ENCODE peak calls at places on chromosomes 11 and 22, in seven cellular contexts. T is GM23248, K is HCT116, F is osteoblast, S is H9, H is hepatocyte, M is neural progenitor cell. C is an unnamed sample.
A peak's percentile ranks its signal among the peaks of the same experiment; 100 is the strongest.

GRCh38 chr11:44285756-44286155 is 24.2 kb downstream of the ALX4 start:
- DNase-seq in F (peak; percentile 75), S (no peak), H (no peak), K (no peak), M (no peak), T (no peak), C (no peak)

GRCh38 chr22:36284171-36284571 is 31.2 kb downstream of the APOL1 start:
- DNase-seq in H (no peak), M (no peak), T (no peak), S (no peak), F (peak; percentile 36), K (no peak), C (peak; percentile 16)

GRCh38 chr11:60970369-60970774 is 1.1 kb upstream of the CD6 start:
- DNase-seq in H (peak; percentile 63), T (peak; percentile 69), K (peak; percentile 16), M (peak; percentile 68), S (peak; percentile 69), F (peak; percentile 93), C (peak; percentile 73)

GRCh38 chr11:9273430-9274336 is 8.5 kb upstream of the DENND5A start:
- DNase-seq in S (peak; percentile 6), T (peak; percentile 61), M (no peak), F (peak; percentile 58), K (no peak), H (no peak), C (no peak)

GRCh38 chr11:63767415-63768231 is 952 bp downstream of the ZFTA start:
- DNase-seq in H (peak; percentile 78), T (peak; percentile 74), K (peak; percentile 38), S (peak; percentile 90), F (peak; percentile 99), M (peak; percentile 96), C (peak; percentile 85)

GRCh38 chr11:46300270-46300669 is 22.8 kb downstream of the CREB3L1 start:
- DNase-seq in K (no peak), M (no peak), S (no peak), T (no peak), F (no peak), H (no peak), C (no peak)

GRCh38 chr11:105824494-105825013 is 197.5 kb downstream of the MSANTD4 start:
- DNase-seq in H (no peak), K (no peak), M (no peak), S (no peak), F (no peak), T (no peak), C (peak; percentile 2)

GRCh38 chr11:65491163-65491465 is 7.7 kb upstream of the MALAT1 start:
- DNase-seq in S (no peak), M (no peak), T (peak; percentile 34), F (no peak), H (no peak), K (no peak), C (no peak)

GRCh38 chr22:33529424-33530113 is 390.7 kb downstream of the LARGE1 start:
- DNase-seq in K (no peak), T (peak; percentile 85), M (no peak), S (no peak), H (no peak), F (no peak), C (no peak)

GRCh38 chr11:8721740-8722139 is 39.1 kb downstream of the RPL27A start:
- DNase-seq in K (no peak), S (no peak), H (no peak), T (peak; percentile 20), M (peak; percentile 21), F (peak; percentile 42), C (no peak)

GRCh38 chr11:119347242-119347641 is 737 bp upstream of the MFRP start:
- DNase-seq in S (no peak), K (no peak), H (no peak), T (peak; percentile 70), F (peak; percentile 91), M (no peak), C (no peak)

GRCh38 chr22:24758164-24758799 is 16.2 kb downstream of the PIWIL3 start:
- DNase-seq in M (peak; percentile 78), F (peak; percentile 85), H (peak; percentile 82), S (no peak), T (peak; percentile 66), K (peak; percentile 39), C (peak; percentile 57)

GRCh38 chr22:46072030-46072881 is 78.1 kb upstream of the PPARA start:
- DNase-seq in M (peak; percentile 48), S (peak; percentile 63), K (no peak), T (peak; percentile 92), F (peak; percentile 83), H (peak; percentile 78), C (no peak)

GRCh38 chr22:24894220-24894975 is 52.1 kb downstream of the LHFPL7 start:
- DNase-seq in K (peak; percentile 89), F (peak; percentile 95), T (peak; percentile 96), M (no peak), S (no peak), H (peak; percentile 89), C (peak; percentile 81)

GRCh38 chr11:120184946-120185677 is 25.7 kb upstream of the OAF start:
- DNase-seq in F (peak; percentile 88), K (no peak), S (no peak), T (peak; percentile 80), H (peak; percentile 85), M (no peak), C (peak; percentile 68)

GRCh38 chr22:27990879-27991278 is 71.8 kb upstream of the PITPNB start:
- DNase-seq in M (peak; percentile 84), S (peak; percentile 89), K (peak; percentile 32), H (peak; percentile 51), T (peak; percentile 68), F (peak; percentile 97), C (peak; percentile 72)

GRCh38 chr11:94705419-94705818 is 62.7 kb upstream of the AMOTL1 start:
- DNase-seq in T (no peak), K (no peak), S (no peak), H (no peak), F (no peak), M (no peak), C (no peak)

GRCh38 chr11:105723269-105723668 is 113.4 kb downstream of the GRIA4 start:
- DNase-seq in M (no peak), T (no peak), F (no peak), S (no peak), K (no peak), H (no peak), C (no peak)

GRCh38 chr11:123577081-123577598 is 77.3 kb downstream of the SCN3B start:
- DNase-seq in K (peak; percentile 15), H (peak; percentile 79), M (peak; percentile 77), S (peak; percentile 80), T (peak; percentile 81), F (peak; percentile 97), C (peak; percentile 91)

GRCh38 chr11:61820174-61820573 is 3.4 kb upstream of the FADS1 start:
- DNase-seq in T (peak; percentile 79), F (peak; percentile 96), M (no peak), S (no peak), H (no peak), K (no peak), C (no peak)

GRCh38 chr11:28616566-28616965 is 508.4 kb downstream of the METTL15 start:
- DNase-seq in K (no peak), S (no peak), H (no peak), M (no peak), F (no peak), T (no peak), C (no peak)

GRCh38 chr11:61718613-61719302 is 33.7 kb upstream of the MYRF start:
- DNase-seq in T (peak; percentile 80), S (peak; percentile 86), H (peak; percentile 65), M (peak; percentile 85), F (peak; percentile 99), K (no peak), C (peak; percentile 96)

GRCh38 chr11:66311470-66311964 is 5.3 kb downstream of the CD248 start:
- DNase-seq in F (no peak), H (no peak), S (no peak), K (no peak), M (no peak), T (no peak), C (no peak)

GRCh38 chr22:48894064-48894671 is 933.5 kb downstream of the BRD1 start:
- DNase-seq in K (no peak), S (peak; percentile 53), H (no peak), T (no peak), M (no peak), F (peak; percentile 76), C (no peak)

GRCh38 chr11:120205596-120206161 is 5.2 kb upstream of the OAF start:
- DNase-seq in T (peak; percentile 91), H (no peak), S (no peak), F (peak; percentile 95), K (no peak), M (no peak), C (no peak)

GRCh38 chr11:86171627-86172026 is 72.9 kb upstream of the EED start:
- DNase-seq in K (no peak), H (no peak), T (no peak), S (no peak), M (no peak), F (no peak), C (no peak)
- H2AFZ ChIP-seq in K (no peak overlapping the region), H (no peak overlapping the region), T (no peak overlapping the region), S (no peak overlapping the region), M (no peak overlapping the region), F (no peak overlapping the region), C (no peak overlapping the region)

GRCh38 chr11:107576497-107577086 is 11.1 kb upstream of the ALKBH8 start:
- DNase-seq in M (peak; percentile 55), H (peak; percentile 65), S (no peak), F (no peak), K (no peak), T (peak; percentile 78), C (peak; percentile 61)
- H2AFZ ChIP-seq in M (peak overlapping the region; percentile 21), H (no peak overlapping the region), S (no peak overlapping the region), F (no peak overlapping the region), K (peak overlapping the region; percentile 83), T (no peak overlapping the region), C (no peak overlapping the region)

DNA sequence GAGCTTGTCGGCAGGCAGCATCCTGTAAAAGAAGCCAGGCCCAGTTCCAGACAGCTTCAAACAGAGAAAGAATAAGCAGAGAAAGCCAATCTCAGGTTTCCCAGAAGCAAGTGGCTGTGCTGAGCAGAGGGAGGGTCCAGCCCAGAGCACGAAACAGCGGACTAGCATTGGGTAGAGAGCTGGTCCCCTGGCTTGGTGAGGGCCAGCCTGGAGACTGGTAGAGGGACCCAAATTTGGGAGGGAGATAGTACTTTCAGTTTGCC is 48.0 kb upstream of the TSKU start:
- DNase-seq in K (no peak), F (no peak), M (no peak), T (no peak), S (no peak), H (peak; percentile 36), C (no peak)
- H2AFZ ChIP-seq in K (no peak overlapping the region), F (no peak overlapping the region), M (no peak overlapping the region), T (peak overlapping the region; percentile 44), S (no peak overlapping the region), H (no peak overlapping the region), C (no peak overlapping the region)

DNA sequence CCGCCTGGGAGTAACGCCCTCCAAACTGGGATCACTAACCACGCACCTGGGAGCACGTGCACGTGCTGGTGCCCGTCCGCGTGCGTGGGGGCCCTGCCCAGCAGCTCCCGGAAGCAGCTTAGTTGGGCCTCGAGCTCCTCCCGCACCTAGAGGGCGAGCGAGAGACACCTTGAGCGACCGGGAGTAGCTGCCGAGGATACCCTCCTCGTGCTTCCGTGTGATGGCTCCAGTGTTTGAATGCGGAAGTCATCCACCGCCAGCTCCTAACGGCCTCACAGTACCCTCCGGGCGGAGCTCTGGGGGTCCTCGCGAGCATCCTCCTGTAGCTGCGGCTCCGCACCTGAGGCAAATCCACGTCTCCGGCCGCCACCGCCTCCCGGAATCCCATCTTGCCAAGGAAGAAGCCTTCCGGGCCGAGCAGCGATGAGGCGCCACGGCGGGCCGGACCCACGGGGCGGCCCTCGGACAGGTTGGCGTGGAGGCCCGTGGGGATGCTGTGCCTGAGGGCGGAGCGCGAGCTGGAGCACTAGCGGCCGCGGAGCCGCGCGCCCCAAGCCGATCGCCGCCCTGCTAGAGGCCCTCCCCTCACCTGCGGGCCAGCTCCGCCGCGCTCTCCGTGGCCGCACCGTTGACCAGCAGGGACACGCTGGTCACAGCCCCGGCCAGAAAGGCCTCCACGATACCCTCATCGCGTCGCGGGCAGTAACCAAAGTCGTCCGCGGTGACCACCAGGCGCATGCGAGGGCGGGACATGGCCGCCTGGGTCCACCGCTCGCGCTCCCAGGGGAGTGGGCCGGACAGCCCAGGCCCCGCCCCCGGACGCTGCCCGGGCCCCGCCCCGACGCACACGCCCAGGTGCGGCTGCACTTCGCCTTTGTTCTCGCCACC is at the start of gene YDJC:
- DNase-seq in T (peak; percentile 97), M (peak; percentile 97), H (peak; percentile 97), K (peak; percentile 87), S (peak; percentile 94), F (peak; percentile 99), C (peak; percentile 99)
- H2AFZ ChIP-seq in T (peak within 1 kb of the TSS; percentile 76), M (peak within 1 kb of the TSS; percentile 74), H (peak within 1 kb of the TSS; percentile 63), K (no peak within 1 kb of the TSS), S (no peak within 1 kb of the TSS), F (peak within 1 kb of the TSS; percentile 85), C (peak within 1 kb of the TSS; percentile 97)

C was measured in SK-N-SH.